ENCODE peak calls at places on chromosomes 13 and 19, in nine cellular contexts. One of them, this sample, is unnamed.

GRCh38 chr19:5696196-5697021 is 6.3 kb downstream of the RPL36 start:
- DNase-seq in Karpas-422: no peak
- DNase-seq in right atrium auricular region: no peak
- DNase-seq in HAP-1: no peak
- DNase-seq in uterus: no peak
- DNase-seq in left lung: no peak
- DNase-seq in esophagus squamous epithelium: no peak
- DNase-seq in heart right ventricle: no peak
- DNase-seq in osteoblast: peak; percentile 74
- DNase-seq in this sample: no peak

GRCh38 chr19:30629086-30629485 is 256.9 kb downstream of the ZNF536 start:
- DNase-seq in HAP-1: no peak
- DNase-seq in esophagus squamous epithelium: no peak
- DNase-seq in osteoblast: no peak
- DNase-seq in heart right ventricle: no peak
- DNase-seq in right atrium auricular region: no peak
- DNase-seq in Karpas-422: no peak
- DNase-seq in uterus: no peak
- DNase-seq in left lung: no peak
- DNase-seq in this sample: no peak

GRCh38 chr13:79281335-79281734 is 124.7 kb downstream of the RBM26 start:
- DNase-seq in osteoblast: no peak
- DNase-seq in left lung: no peak
- DNase-seq in right atrium auricular region: no peak
- DNase-seq in HAP-1: peak; percentile 69
- DNase-seq in uterus: no peak
- DNase-seq in Karpas-422: no peak
- DNase-seq in esophagus squamous epithelium: no peak
- DNase-seq in heart right ventricle: no peak
- DNase-seq in this sample: no peak

GRCh38 chr13:35646061-35646774 is 169.7 kb upstream of the MAB21L1 start:
- DNase-seq in HAP-1: no peak
- DNase-seq in Karpas-422: peak; percentile 39
- DNase-seq in uterus: no peak
- DNase-seq in osteoblast: no peak
- DNase-seq in esophagus squamous epithelium: no peak
- DNase-seq in right atrium auricular region: no peak
- DNase-seq in heart right ventricle: no peak
- DNase-seq in left lung: no peak
- DNase-seq in this sample: no peak

GRCh38 chr19:1063030-1063908 is 3.7 kb upstream of the ARHGAP45 start:
- DNase-seq in Karpas-422: peak; percentile 93
- DNase-seq in heart right ventricle: no peak
- DNase-seq in left lung: no peak
- DNase-seq in right atrium auricular region: no peak
- DNase-seq in osteoblast: no peak
- DNase-seq in HAP-1: no peak
- DNase-seq in esophagus squamous epithelium: no peak
- DNase-seq in uterus: no peak
- DNase-seq in this sample: no peak

GRCh38 chr13:113864303-113864890 is 521 bp upstream of the GAS6 start:
- DNase-seq in HAP-1: no peak
- DNase-seq in uterus: peak; percentile 25
- DNase-seq in left lung: no peak
- DNase-seq in Karpas-422: no peak
- DNase-seq in heart right ventricle: no peak
- DNase-seq in right atrium auricular region: no peak
- DNase-seq in esophagus squamous epithelium: no peak
- DNase-seq in osteoblast: peak; percentile 97
- DNase-seq in this sample: peak; percentile 15

GRCh38 chr13:71860547-71861131 is 6.4 kb downstream of the DACH1 start:
- DNase-seq in HAP-1: no peak
- DNase-seq in uterus: no peak
- DNase-seq in heart right ventricle: no peak
- DNase-seq in left lung: no peak
- DNase-seq in osteoblast: no peak
- DNase-seq in Karpas-422: no peak
- DNase-seq in right atrium auricular region: no peak
- DNase-seq in esophagus squamous epithelium: no peak
- DNase-seq in this sample: no peak

GRCh38 chr19:2578911-2579677 is 103.2 kb downstream of the GADD45B start:
- DNase-seq in osteoblast: peak; percentile 96
- DNase-seq in heart right ventricle: peak; percentile 89
- DNase-seq in HAP-1: peak; percentile 76
- DNase-seq in right atrium auricular region: peak; percentile 97
- DNase-seq in left lung: peak; percentile 88
- DNase-seq in Karpas-422: peak; percentile 61
- DNase-seq in uterus: peak; percentile 86
- DNase-seq in esophagus squamous epithelium: no peak
- DNase-seq in this sample: peak; percentile 95

GRCh38 chr13:50171585-50172282 is 156.5 kb downstream of the KCNRG start:
- DNase-seq in Karpas-422: no peak
- DNase-seq in HAP-1: no peak
- DNase-seq in left lung: no peak
- DNase-seq in right atrium auricular region: no peak
- DNase-seq in osteoblast: peak; percentile 73
- DNase-seq in uterus: no peak
- DNase-seq in esophagus squamous epithelium: no peak
- DNase-seq in heart right ventricle: no peak
- DNase-seq in this sample: no peak

GRCh38 chr13:28866932-28867331 is 46.8 kb downstream of the MTUS2 start:
- DNase-seq in HAP-1: no peak
- DNase-seq in Karpas-422: peak; percentile 61
- DNase-seq in right atrium auricular region: no peak
- DNase-seq in esophagus squamous epithelium: no peak
- DNase-seq in uterus: no peak
- DNase-seq in heart right ventricle: no peak
- DNase-seq in left lung: no peak
- DNase-seq in osteoblast: no peak
- DNase-seq in this sample: no peak

GRCh38 chr19:588758-589692 is 656 bp upstream of the HCN2 start:
- DNase-seq in osteoblast: no peak
- DNase-seq in HAP-1: no peak
- DNase-seq in uterus: no peak
- DNase-seq in heart right ventricle: no peak
- DNase-seq in esophagus squamous epithelium: no peak
- DNase-seq in left lung: no peak
- DNase-seq in Karpas-422: peak; percentile 65
- DNase-seq in right atrium auricular region: no peak
- DNase-seq in this sample: no peak

GRCh38 chr13:43196171-43196611 is 172.8 kb downstream of the DNAJC15 start:
- DNase-seq in osteoblast: no peak
- DNase-seq in HAP-1: no peak
- DNase-seq in Karpas-422: no peak
- DNase-seq in left lung: no peak
- DNase-seq in uterus: peak; percentile 46
- DNase-seq in heart right ventricle: peak; percentile 47
- DNase-seq in right atrium auricular region: no peak
- DNase-seq in esophagus squamous epithelium: no peak
- DNase-seq in this sample: peak; percentile 46

GRCh38 chr13:80473695-80474094 is 132.8 kb upstream of the SPRY2 start:
- DNase-seq in Karpas-422: no peak
- DNase-seq in esophagus squamous epithelium: no peak
- DNase-seq in HAP-1: no peak
- DNase-seq in uterus: no peak
- DNase-seq in left lung: no peak
- DNase-seq in heart right ventricle: no peak
- DNase-seq in osteoblast: no peak
- DNase-seq in right atrium auricular region: no peak
- DNase-seq in this sample: no peak

GRCh38 chr19:47618771-47619170 is 9.8 kb downstream of the BICRA start:
- DNase-seq in Karpas-422: no peak
- DNase-seq in heart right ventricle: peak; percentile 75
- DNase-seq in uterus: peak; percentile 63
- DNase-seq in right atrium auricular region: peak; percentile 77
- DNase-seq in esophagus squamous epithelium: no peak
- DNase-seq in osteoblast: peak; percentile 79
- DNase-seq in left lung: no peak
- DNase-seq in HAP-1: no peak
- DNase-seq in this sample: peak; percentile 84

GRCh38 chr19:33905473-33905936 is 108.8 kb downstream of the KCTD15 start:
- DNase-seq in Karpas-422: no peak
- DNase-seq in heart right ventricle: peak; percentile 55
- DNase-seq in left lung: no peak
- DNase-seq in osteoblast: peak; percentile 82
- DNase-seq in esophagus squamous epithelium: no peak
- DNase-seq in uterus: no peak
- DNase-seq in right atrium auricular region: no peak
- DNase-seq in HAP-1: no peak
- DNase-seq in this sample: peak; percentile 12

GRCh38 chr19:46728693-46729339 is 11.9 kb upstream of the PRKD2 start:
- DNase-seq in heart right ventricle: peak; percentile 77
- DNase-seq in esophagus squamous epithelium: no peak
- DNase-seq in left lung: peak; percentile 74
- DNase-seq in uterus: peak; percentile 75
- DNase-seq in HAP-1: peak; percentile 32
- DNase-seq in osteoblast: peak; percentile 98
- DNase-seq in right atrium auricular region: peak; percentile 71
- DNase-seq in Karpas-422: peak; percentile 91
- DNase-seq in this sample: peak; percentile 89

DNA sequence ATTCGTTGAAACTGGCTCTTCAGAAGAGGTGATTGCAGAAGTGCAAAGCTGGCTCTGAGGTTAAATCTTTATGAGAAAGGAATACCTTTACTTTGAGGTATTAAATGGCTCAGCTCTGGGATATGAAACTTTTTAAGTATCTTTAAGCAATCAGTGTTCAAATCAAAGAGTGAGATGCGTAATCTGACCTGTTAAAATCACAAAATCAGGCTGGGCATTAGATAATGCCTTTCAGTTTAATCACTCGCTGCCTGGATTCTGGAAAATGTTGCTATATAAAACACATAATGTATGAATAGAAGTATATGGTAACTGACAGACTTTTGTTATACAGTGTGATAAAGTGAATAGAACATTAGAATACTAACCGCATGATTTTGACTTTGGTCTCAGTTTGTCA is 2.0 kb upstream of the DGKH start:
- DNase-seq in HAP-1: no peak
- DNase-seq in esophagus squamous epithelium: no peak
- DNase-seq in right atrium auricular region: no peak
- DNase-seq in osteoblast: no peak
- DNase-seq in uterus: no peak
- DNase-seq in Karpas-422: no peak
- DNase-seq in heart right ventricle: no peak
- DNase-seq in left lung: no peak
- DNase-seq in this sample: no peak
- H3K27me3 ChIP-seq in HAP-1: no peaks in the 10 kb centered on the region
- H3K27me3 ChIP-seq in esophagus squamous epithelium: no peaks in the 10 kb centered on the region
- H3K27me3 ChIP-seq in right atrium auricular region: no peaks in the 10 kb centered on the region
- H3K27me3 ChIP-seq in osteoblast: no peaks in the 10 kb centered on the region
- H3K27me3 ChIP-seq in uterus: no peaks in the 10 kb centered on the region
- H3K27me3 ChIP-seq in Karpas-422: no peaks in the 10 kb centered on the region
- H3K27me3 ChIP-seq in heart right ventricle: no peaks in the 10 kb centered on the region
- H3K27me3 ChIP-seq in left lung: peaks cover 49% of the 10 kb centered on the region
- H3K27me3 ChIP-seq in this sample: no peaks in the 10 kb centered on the region

GRCh38 chr13:23934481-23934880 is 37.2 kb upstream of the C1QTNF9B start:
- DNase-seq in heart right ventricle: no peak
- DNase-seq in left lung: no peak
- DNase-seq in osteoblast: peak; percentile 15
- DNase-seq in esophagus squamous epithelium: no peak
- DNase-seq in HAP-1: no peak
- DNase-seq in Karpas-422: no peak
- DNase-seq in right atrium auricular region: no peak
- DNase-seq in uterus: no peak
- DNase-seq in this sample: no peak

GRCh38 chr13:23923031-23923430 is 25.7 kb upstream of the C1QTNF9B start:
- DNase-seq in osteoblast: no peak
- DNase-seq in HAP-1: no peak
- DNase-seq in left lung: no peak
- DNase-seq in Karpas-422: no peak
- DNase-seq in esophagus squamous epithelium: no peak
- DNase-seq in uterus: no peak
- DNase-seq in heart right ventricle: no peak
- DNase-seq in right atrium auricular region: no peak
- DNase-seq in this sample: no peak

GRCh38 chr13:23928985-23929384 is 31.7 kb upstream of the C1QTNF9B start:
- DNase-seq in heart right ventricle: no peak
- DNase-seq in left lung: no peak
- DNase-seq in Karpas-422: no peak
- DNase-seq in right atrium auricular region: no peak
- DNase-seq in HAP-1: no peak
- DNase-seq in osteoblast: peak; percentile 93
- DNase-seq in esophagus squamous epithelium: no peak
- DNase-seq in uterus: no peak
- DNase-seq in this sample: no peak
- H3K27me3 ChIP-seq in heart right ventricle: no peaks in the 10 kb centered on the region
- H3K27me3 ChIP-seq in left lung: no peaks in the 10 kb centered on the region
- H3K27me3 ChIP-seq in Karpas-422: no peaks in the 10 kb centered on the region
- H3K27me3 ChIP-seq in right atrium auricular region: no peaks in the 10 kb centered on the region
- H3K27me3 ChIP-seq in HAP-1: peaks cover 2% of the 10 kb centered on the region
- H3K27me3 ChIP-seq in osteoblast: no peaks in the 10 kb centered on the region
- H3K27me3 ChIP-seq in esophagus squamous epithelium: no peaks in the 10 kb centered on the region
- H3K27me3 ChIP-seq in uterus: no peaks in the 10 kb centered on the region
- H3K27me3 ChIP-seq in this sample: no peaks in the 10 kb centered on the region

GRCh38 chr19:56912406-56912805 is 71.9 kb upstream of the PEG3 start:
- DNase-seq in right atrium auricular region: no peak
- DNase-seq in esophagus squamous epithelium: no peak
- DNase-seq in Karpas-422: no peak
- DNase-seq in left lung: no peak
- DNase-seq in osteoblast: no peak
- DNase-seq in HAP-1: no peak
- DNase-seq in uterus: no peak
- DNase-seq in heart right ventricle: no peak
- DNase-seq in this sample: no peak
- H3K27me3 ChIP-seq in right atrium auricular region: no peaks in the 10 kb centered on the region
- H3K27me3 ChIP-seq in esophagus squamous epithelium: no peaks in the 10 kb centered on the region
- H3K27me3 ChIP-seq in Karpas-422: peaks cover 4% of the 10 kb centered on the region
- H3K27me3 ChIP-seq in left lung: peaks cover 21% of the 10 kb centered on the region
- H3K27me3 ChIP-seq in osteoblast: no peaks in the 10 kb centered on the region
- H3K27me3 ChIP-seq in HAP-1: no peaks in the 10 kb centered on the region
- H3K27me3 ChIP-seq in uterus: no peaks in the 10 kb centered on the region
- H3K27me3 ChIP-seq in heart right ventricle: no peaks in the 10 kb centered on the region
- H3K27me3 ChIP-seq in this sample: no peaks in the 10 kb centered on the region

DNA sequence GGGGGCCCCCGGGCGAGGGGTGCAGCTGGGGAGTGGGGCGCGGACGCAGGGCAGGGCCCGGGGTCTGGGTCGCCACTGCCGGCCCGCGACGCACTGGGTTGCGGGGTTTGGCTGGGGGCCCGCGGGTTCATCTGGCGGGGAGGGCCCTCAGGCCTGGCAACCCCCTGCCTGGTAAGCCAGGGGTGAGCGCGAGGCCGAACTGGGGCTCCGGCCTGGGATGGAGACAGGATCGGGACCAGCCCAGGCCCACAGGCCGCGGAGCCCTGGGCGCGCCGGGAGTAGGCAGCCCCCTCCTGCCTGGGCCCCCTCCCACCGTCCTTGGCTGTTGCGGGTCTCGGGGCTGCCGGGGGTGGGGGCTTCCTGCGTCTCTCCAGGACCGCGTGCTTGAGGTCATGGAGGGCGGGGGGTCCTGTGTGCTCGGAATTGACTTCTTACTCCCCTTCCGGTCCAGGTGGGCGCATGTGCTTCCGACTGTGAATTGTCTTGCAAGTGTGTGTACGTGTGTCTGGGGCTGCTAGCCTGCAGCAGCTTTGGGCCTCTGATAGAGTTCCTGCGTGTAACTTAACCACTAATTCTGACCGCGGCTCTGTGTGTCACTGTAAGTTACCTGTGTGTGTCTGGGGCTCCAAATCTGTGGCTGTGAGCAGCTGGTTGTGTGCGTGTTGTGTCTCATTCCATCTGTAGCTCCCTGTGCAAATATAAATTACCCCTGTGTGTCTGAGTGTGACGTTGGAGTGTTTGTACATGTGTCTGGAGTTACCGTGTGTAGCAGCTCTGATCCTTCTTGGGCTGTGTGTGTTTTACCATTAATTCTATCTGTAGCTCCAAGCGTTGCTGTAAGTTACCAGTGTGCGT is 751 bp downstream of the GRAMD1A start:
- DNase-seq in heart right ventricle: no peak
- DNase-seq in esophagus squamous epithelium: no peak
- DNase-seq in uterus: no peak
- DNase-seq in right atrium auricular region: no peak
- DNase-seq in osteoblast: peak; percentile 94
- DNase-seq in Karpas-422: peak; percentile 85
- DNase-seq in HAP-1: peak; percentile 12
- DNase-seq in left lung: no peak
- DNase-seq in this sample: no peak
- H3K27me3 ChIP-seq in heart right ventricle: no peaks in the 10 kb centered on the region
- H3K27me3 ChIP-seq in esophagus squamous epithelium: no peaks in the 10 kb centered on the region
- H3K27me3 ChIP-seq in uterus: no peaks in the 10 kb centered on the region
- H3K27me3 ChIP-seq in right atrium auricular region: no peaks in the 10 kb centered on the region
- H3K27me3 ChIP-seq in osteoblast: no peaks in the 10 kb centered on the region
- H3K27me3 ChIP-seq in Karpas-422: no peaks in the 10 kb centered on the region
- H3K27me3 ChIP-seq in HAP-1: no peaks in the 10 kb centered on the region
- H3K27me3 ChIP-seq in left lung: no peaks in the 10 kb centered on the region
- H3K27me3 ChIP-seq in this sample: no peaks in the 10 kb centered on the region

This sample was measured in adrenal gland.